ENCODE peak calls at places on chromosomes 5 and 9, in five cellular contexts. A is GM23248, N is hypothalamus, U is mesothelial cell of epicardium, V is D341Med. I is an unnamed sample.

GRCh38 chr5:119290607-119291006 is 65.2 kb upstream of the TNFAIP8 start:
- DNase-seq in U (no peak), N (no peak), A (no peak), V (no peak), I (no peak)

GRCh38 chr9:127569819-127570401 is 42.2 kb upstream of the STXBP1 start:
- DNase-seq in N (no peak), U (no peak), V (peak; percentile 31), A (peak; percentile 50), I (no peak)

GRCh38 chr9:78903581-78903980 is 606.7 kb downstream of the PSAT1 start:
- DNase-seq in N (no peak), V (no peak), U (no peak), A (peak; percentile 47), I (no peak)

GRCh38 chr9:107251756-107252322 is 31.2 kb upstream of the RAD23B start:
- DNase-seq in V (no peak), A (peak; percentile 93), N (no peak), U (no peak), I (no peak)

GRCh38 chr5:132476853-132477729 is 13.5 kb downstream of the IRF1 start:
- DNase-seq in N (no peak), A (no peak), U (no peak), V (no peak), I (no peak)

GRCh38 chr5:127875235-127876021 is 172.2 kb downstream of the CCDC192 start:
- DNase-seq in N (peak; percentile 33), U (peak; percentile 39), V (peak; percentile 35), A (peak; percentile 19), I (peak; percentile 69)

GRCh38 chr9:70257991-70258691 is 637 bp upstream of the SMC5 start:
- DNase-seq in A (peak; percentile 68), V (peak; percentile 45), U (peak; percentile 44), N (no peak), I (no peak)

GRCh38 chr9:127852829-127853228 is 1.6 kb downstream of the ENG start:
- DNase-seq in A (no peak), N (no peak), V (no peak), U (no peak), I (no peak)

GRCh38 chr9:115730396-115730795 is 423.2 kb upstream of the PAPPA start:
- DNase-seq in U (no peak), N (no peak), V (no peak), A (peak; percentile 8), I (no peak)

GRCh38 chr9:6984941-6985578 is 227.3 kb downstream of the KDM4C start:
- DNase-seq in A (no peak), V (no peak), N (no peak), U (no peak), I (no peak)

GRCh38 chr5:6731465-6732237 is 18.4 kb downstream of the TENT4A start:
- DNase-seq in N (no peak), U (no peak), V (no peak), A (peak; percentile 50), I (no peak)

GRCh38 chr5:78496373-78496772 is 136.0 kb downstream of the SCAMP1 start:
- DNase-seq in V (no peak), U (no peak), N (no peak), A (peak; percentile 81), I (no peak)

GRCh38 chr5:43680286-43680685 is 77.3 kb downstream of the NNT start:
- DNase-seq in N (no peak), A (no peak), U (no peak), V (no peak), I (no peak)

GRCh38 chr5:1445313-1445894 is at the start of gene SLC6A3:
- DNase-seq in U (no peak), N (no peak), A (no peak), V (peak; percentile 86), I (peak; percentile 80)

GRCh38 chr9:109010676-109011655 is 2.3 kb downstream of the CTNNAL1 start:
- DNase-seq in A (peak; percentile 80), V (no peak), N (no peak), U (no peak), I (no peak)

GRCh38 chr5:93894471-93895354 is 153.3 kb upstream of the POU5F2 start:
- DNase-seq in V (no peak), U (no peak), A (peak; percentile 40), N (no peak), I (no peak)

GRCh38 chr5:158807947-158808346 is 291.8 kb downstream of the EBF1 start:
- DNase-seq in N (no peak), U (no peak), V (no peak), A (peak; percentile 24), I (no peak)

GRCh38 chr5:80408475-80408875 is 611 bp downstream of the ZFYVE16 start:
- DNase-seq in V (peak; percentile 82), A (peak; percentile 72), U (no peak), N (no peak), I (no peak)

GRCh38 chr9:93963969-93964368 is 8.8 kb upstream of the BARX1 start:
- DNase-seq in A (no peak), N (no peak), U (peak; percentile 22), V (no peak), I (peak; percentile 54)

GRCh38 chr9:20478780-20479179 is 143.5 kb downstream of the MLLT3 start:
- DNase-seq in U (no peak), N (no peak), A (no peak), V (no peak), I (no peak)

GRCh38 chr5:173324115-173325001 is 3.9 kb downstream of the STC2 start:
- DNase-seq in N (peak; percentile 30), U (no peak), V (peak; percentile 84), A (peak; percentile 93), I (no peak)

GRCh38 chr5:30505014-30505886 is 688.2 kb upstream of the CDH6 start:
- DNase-seq in U (no peak), N (no peak), V (no peak), A (peak; percentile 0), I (no peak)

GRCh38 chr5:44797723-44798122 is 11.0 kb upstream of the MRPS30 start:
- DNase-seq in N (no peak), V (no peak), U (no peak), A (no peak), I (no peak)

GRCh38 chr9:30075022-30075421 is 2309.4 kb upstream of the ACO1 start:
- DNase-seq in N (no peak), U (no peak), A (no peak), V (no peak), I (no peak)

GRCh38 chr5:83924891-83925290 is 204.2 kb upstream of the HAPLN1 start:
- DNase-seq in A (peak; percentile 76), N (no peak), U (no peak), V (no peak), I (no peak)

GRCh38 chr5:96855041-96855872 is 21.0 kb upstream of the ERAP2 start:
- DNase-seq in U (no peak), V (no peak), N (no peak), A (peak; percentile 7), I (no peak)

GRCh38 chr9:69421908-69422801 is 97.1 kb downstream of the ENTREP1 start:
- DNase-seq in U (peak; percentile 47), V (peak; percentile 79), A (peak; percentile 77), N (no peak), I (no peak)

GRCh38 chr5:67515020-67515689 is 318.6 kb upstream of the CD180 start:
- DNase-seq in V (no peak), U (no peak), A (no peak), N (no peak), I (no peak)

GRCh38 chr9:73149371-73150067 is 2.1 kb upstream of the ANXA1 start:
- DNase-seq in U (no peak), A (peak; percentile 98), V (no peak), N (no peak), I (no peak)

GRCh38 chr5:178537467-178538381 is 52.5 kb downstream of the COL23A1 start:
- DNase-seq in A (no peak), U (no peak), N (no peak), V (no peak), I (no peak)

GRCh38 chr5:130871346-130872086 is 293.5 kb downstream of the HINT1 start:
- DNase-seq in A (peak; percentile 42), N (no peak), U (no peak), V (peak; percentile 60), I (no peak)

I was measured in type B pancreatic cell.